ENCODE peak calls at places on chromosomes 7 and 10, in ten cellular contexts. One of them, this sample, is unnamed.

GRCh38 chr10:123722351-123722750 is 56.2 kb downstream of the GPR26 start:
- DNase-seq in COR-L47: no peak
- DNase-seq in activated naive CD4-positive, alpha-beta T cell: no peak
- DNase-seq in GM23248: no peak
- DNase-seq in psoas muscle: no peak
- DNase-seq in stimulated activated CD4-positive, alpha-beta T cell treated with anti-CD3 and anti-CD28 coated beads, Interleukin-4, amount 100 ng/mL, for 4 hours: no peak
- DNase-seq in activated T-helper 1 cell treated with anti-CD3 and anti-CD28 coated beads, Interleukin-2, amount 50 U/mL, for 16 hours: no peak
- DNase-seq in NCI-H1092 treated with DMSO at 0.1 percent for 48 hours: no peak
- DNase-seq in ecto neural progenitor cell: peak
- DNase-seq in NCI-H1417: no peak
- DNase-seq in this sample: no peak

GRCh38 chr10:44723654-44724053 is 187.5 kb upstream of the TMEM72 start:
- DNase-seq in COR-L47: no peak
- DNase-seq in activated naive CD4-positive, alpha-beta T cell: no peak
- DNase-seq in GM23248: peak
- DNase-seq in psoas muscle: peak
- DNase-seq in stimulated activated CD4-positive, alpha-beta T cell treated with anti-CD3 and anti-CD28 coated beads, Interleukin-4, amount 100 ng/mL, for 4 hours: no peak
- DNase-seq in activated T-helper 1 cell treated with anti-CD3 and anti-CD28 coated beads, Interleukin-2, amount 50 U/mL, for 16 hours: no peak
- DNase-seq in NCI-H1092 treated with DMSO at 0.1 percent for 48 hours: no peak
- DNase-seq in ecto neural progenitor cell: no peak
- DNase-seq in NCI-H1417: no peak
- DNase-seq in this sample: no peak

GRCh38 chr7:1458676-1459511 is at the start of gene MICALL2:
- DNase-seq in COR-L47: peak
- DNase-seq in activated naive CD4-positive, alpha-beta T cell: no peak
- DNase-seq in GM23248: peak
- DNase-seq in psoas muscle: peak
- DNase-seq in stimulated activated CD4-positive, alpha-beta T cell treated with anti-CD3 and anti-CD28 coated beads, Interleukin-4, amount 100 ng/mL, for 4 hours: no peak
- DNase-seq in activated T-helper 1 cell treated with anti-CD3 and anti-CD28 coated beads, Interleukin-2, amount 50 U/mL, for 16 hours: peak
- DNase-seq in NCI-H1092 treated with DMSO at 0.1 percent for 48 hours: peak
- DNase-seq in ecto neural progenitor cell: peak
- DNase-seq in NCI-H1417: peak
- DNase-seq in this sample: peak

GRCh38 chr7:130733866-130734524 is at the start of gene KLF14:
- DNase-seq in COR-L47: peak
- DNase-seq in activated naive CD4-positive, alpha-beta T cell: peak
- DNase-seq in GM23248: peak
- DNase-seq in psoas muscle: peak
- DNase-seq in stimulated activated CD4-positive, alpha-beta T cell treated with anti-CD3 and anti-CD28 coated beads, Interleukin-4, amount 100 ng/mL, for 4 hours: peak
- DNase-seq in activated T-helper 1 cell treated with anti-CD3 and anti-CD28 coated beads, Interleukin-2, amount 50 U/mL, for 16 hours: peak
- DNase-seq in NCI-H1092 treated with DMSO at 0.1 percent for 48 hours: peak
- DNase-seq in ecto neural progenitor cell: peak
- DNase-seq in NCI-H1417: peak
- DNase-seq in this sample: no peak

GRCh38 chr10:131636841-131637724 is 263.7 kb upstream of the PPP2R2D start:
- DNase-seq in COR-L47: no peak
- DNase-seq in activated naive CD4-positive, alpha-beta T cell: no peak
- DNase-seq in GM23248: no peak
- DNase-seq in psoas muscle: peak
- DNase-seq in stimulated activated CD4-positive, alpha-beta T cell treated with anti-CD3 and anti-CD28 coated beads, Interleukin-4, amount 100 ng/mL, for 4 hours: no peak
- DNase-seq in activated T-helper 1 cell treated with anti-CD3 and anti-CD28 coated beads, Interleukin-2, amount 50 U/mL, for 16 hours: no peak
- DNase-seq in NCI-H1092 treated with DMSO at 0.1 percent for 48 hours: no peak
- DNase-seq in ecto neural progenitor cell: peak
- DNase-seq in NCI-H1417: no peak
- DNase-seq in this sample: no peak

GRCh38 chr10:61529208-61529607 is 76.0 kb upstream of the TMEM26 start:
- DNase-seq in COR-L47: no peak
- DNase-seq in activated naive CD4-positive, alpha-beta T cell: no peak
- DNase-seq in GM23248: no peak
- DNase-seq in psoas muscle: no peak
- DNase-seq in stimulated activated CD4-positive, alpha-beta T cell treated with anti-CD3 and anti-CD28 coated beads, Interleukin-4, amount 100 ng/mL, for 4 hours: no peak
- DNase-seq in activated T-helper 1 cell treated with anti-CD3 and anti-CD28 coated beads, Interleukin-2, amount 50 U/mL, for 16 hours: no peak
- DNase-seq in NCI-H1092 treated with DMSO at 0.1 percent for 48 hours: no peak
- DNase-seq in ecto neural progenitor cell: no peak
- DNase-seq in NCI-H1417: no peak
- DNase-seq in this sample: no peak

GRCh38 chr10:10778959-10779358 is 238.7 kb upstream of the CELF2 start:
- DNase-seq in COR-L47: no peak
- DNase-seq in activated naive CD4-positive, alpha-beta T cell: no peak
- DNase-seq in GM23248: peak
- DNase-seq in psoas muscle: no peak
- DNase-seq in stimulated activated CD4-positive, alpha-beta T cell treated with anti-CD3 and anti-CD28 coated beads, Interleukin-4, amount 100 ng/mL, for 4 hours: no peak
- DNase-seq in activated T-helper 1 cell treated with anti-CD3 and anti-CD28 coated beads, Interleukin-2, amount 50 U/mL, for 16 hours: no peak
- DNase-seq in NCI-H1092 treated with DMSO at 0.1 percent for 48 hours: no peak
- DNase-seq in ecto neural progenitor cell: no peak
- DNase-seq in NCI-H1417: no peak
- DNase-seq in this sample: no peak

GRCh38 chr7:92781117-92781720 is 55.2 kb downstream of the CDK6 start:
- DNase-seq in COR-L47: peak
- DNase-seq in activated naive CD4-positive, alpha-beta T cell: no peak
- DNase-seq in GM23248: no peak
- DNase-seq in psoas muscle: peak
- DNase-seq in stimulated activated CD4-positive, alpha-beta T cell treated with anti-CD3 and anti-CD28 coated beads, Interleukin-4, amount 100 ng/mL, for 4 hours: no peak
- DNase-seq in activated T-helper 1 cell treated with anti-CD3 and anti-CD28 coated beads, Interleukin-2, amount 50 U/mL, for 16 hours: no peak
- DNase-seq in NCI-H1092 treated with DMSO at 0.1 percent for 48 hours: no peak
- DNase-seq in ecto neural progenitor cell: no peak
- DNase-seq in NCI-H1417: peak
- DNase-seq in this sample: no peak

GRCh38 chr7:154927624-154928125 is 75.2 kb downstream of the PAXIP1 start:
- DNase-seq in COR-L47: peak
- DNase-seq in activated naive CD4-positive, alpha-beta T cell: peak
- DNase-seq in GM23248: peak
- DNase-seq in psoas muscle: peak
- DNase-seq in stimulated activated CD4-positive, alpha-beta T cell treated with anti-CD3 and anti-CD28 coated beads, Interleukin-4, amount 100 ng/mL, for 4 hours: peak
- DNase-seq in activated T-helper 1 cell treated with anti-CD3 and anti-CD28 coated beads, Interleukin-2, amount 50 U/mL, for 16 hours: peak
- DNase-seq in NCI-H1092 treated with DMSO at 0.1 percent for 48 hours: peak
- DNase-seq in ecto neural progenitor cell: peak
- DNase-seq in NCI-H1417: peak
- DNase-seq in this sample: peak

GRCh38 chr7:1533569-1534329 is 3.2 kb downstream of the MAFK start:
- DNase-seq in COR-L47: no peak
- DNase-seq in activated naive CD4-positive, alpha-beta T cell: no peak
- DNase-seq in GM23248: peak
- DNase-seq in psoas muscle: peak
- DNase-seq in stimulated activated CD4-positive, alpha-beta T cell treated with anti-CD3 and anti-CD28 coated beads, Interleukin-4, amount 100 ng/mL, for 4 hours: no peak
- DNase-seq in activated T-helper 1 cell treated with anti-CD3 and anti-CD28 coated beads, Interleukin-2, amount 50 U/mL, for 16 hours: no peak
- DNase-seq in NCI-H1092 treated with DMSO at 0.1 percent for 48 hours: no peak
- DNase-seq in ecto neural progenitor cell: no peak
- DNase-seq in NCI-H1417: no peak
- DNase-seq in this sample: peak

GRCh38 chr7:118080947-118081346 is 103.0 kb upstream of the LSM8 start:
- DNase-seq in COR-L47: no peak
- DNase-seq in activated naive CD4-positive, alpha-beta T cell: no peak
- DNase-seq in GM23248: peak
- DNase-seq in psoas muscle: no peak
- DNase-seq in stimulated activated CD4-positive, alpha-beta T cell treated with anti-CD3 and anti-CD28 coated beads, Interleukin-4, amount 100 ng/mL, for 4 hours: peak
- DNase-seq in activated T-helper 1 cell treated with anti-CD3 and anti-CD28 coated beads, Interleukin-2, amount 50 U/mL, for 16 hours: peak
- DNase-seq in NCI-H1092 treated with DMSO at 0.1 percent for 48 hours: no peak
- DNase-seq in ecto neural progenitor cell: no peak
- DNase-seq in NCI-H1417: no peak
- DNase-seq in this sample: peak

GRCh38 chr10:91201213-91201996 is 19.1 kb upstream of the PCGF5 start:
- DNase-seq in COR-L47: no peak
- DNase-seq in activated naive CD4-positive, alpha-beta T cell: no peak
- DNase-seq in GM23248: no peak
- DNase-seq in psoas muscle: no peak
- DNase-seq in stimulated activated CD4-positive, alpha-beta T cell treated with anti-CD3 and anti-CD28 coated beads, Interleukin-4, amount 100 ng/mL, for 4 hours: peak
- DNase-seq in activated T-helper 1 cell treated with anti-CD3 and anti-CD28 coated beads, Interleukin-2, amount 50 U/mL, for 16 hours: no peak
- DNase-seq in NCI-H1092 treated with DMSO at 0.1 percent for 48 hours: no peak
- DNase-seq in ecto neural progenitor cell: no peak
- DNase-seq in NCI-H1417: no peak
- DNase-seq in this sample: no peak

GRCh38 chr7:94303736-94304135 is 91.0 kb upstream of the COL1A2 start:
- DNase-seq in COR-L47: no peak
- DNase-seq in activated naive CD4-positive, alpha-beta T cell: no peak
- DNase-seq in GM23248: peak
- DNase-seq in psoas muscle: no peak
- DNase-seq in stimulated activated CD4-positive, alpha-beta T cell treated with anti-CD3 and anti-CD28 coated beads, Interleukin-4, amount 100 ng/mL, for 4 hours: no peak
- DNase-seq in activated T-helper 1 cell treated with anti-CD3 and anti-CD28 coated beads, Interleukin-2, amount 50 U/mL, for 16 hours: no peak
- DNase-seq in NCI-H1092 treated with DMSO at 0.1 percent for 48 hours: no peak
- DNase-seq in ecto neural progenitor cell: no peak
- DNase-seq in NCI-H1417: no peak
- DNase-seq in this sample: no peak

GRCh38 chr10:4691776-4692175 is 134.2 kb upstream of the AKR1E2 start:
- DNase-seq in COR-L47: no peak
- DNase-seq in activated naive CD4-positive, alpha-beta T cell: no peak
- DNase-seq in GM23248: peak
- DNase-seq in psoas muscle: no peak
- DNase-seq in stimulated activated CD4-positive, alpha-beta T cell treated with anti-CD3 and anti-CD28 coated beads, Interleukin-4, amount 100 ng/mL, for 4 hours: no peak
- DNase-seq in activated T-helper 1 cell treated with anti-CD3 and anti-CD28 coated beads, Interleukin-2, amount 50 U/mL, for 16 hours: no peak
- DNase-seq in NCI-H1092 treated with DMSO at 0.1 percent for 48 hours: no peak
- DNase-seq in ecto neural progenitor cell: no peak
- DNase-seq in NCI-H1417: no peak
- DNase-seq in this sample: peak